ENCODE peak calls at places on chromosomes 12 and 14, in nine cellular contexts. U, M, F, T, S, H, R, C and I are unnamed samples.

GRCh38 chr12:70154960-70155589 is 88.2 kb upstream of the CNOT2 start:
- DNase-seq in H (no peak), T (no peak), R (no peak), F (no peak), C (no peak), S (no peak), U (no peak), M (no peak), I (no peak)

GRCh38 chr12:52634266-52635056 is 16.1 kb upstream of the KRT73 start:
- DNase-seq in R (peak; percentile 30), S (no peak), U (no peak), H (peak; percentile 73), M (no peak), C (no peak), T (no peak), F (no peak), I (no peak)

GRCh38 chr12:95336387-95337067 is 118.9 kb downstream of the VEZT start:
- DNase-seq in T (peak; percentile 85), R (no peak), H (peak; percentile 79), S (peak; percentile 81), U (peak; percentile 78), C (peak; percentile 41), F (peak; percentile 83), M (peak; percentile 91), I (peak; percentile 66)

GRCh38 chr12:127054531-127054930 is 1212.4 kb upstream of the TMEM132C start:
- DNase-seq in U (no peak), R (no peak), H (no peak), C (no peak), M (no peak), S (no peak), T (no peak), F (no peak), I (no peak)

GRCh38 chr12:15186593-15186992 is 34.6 kb downstream of the RERG start:
- DNase-seq in S (no peak), C (no peak), T (no peak), H (no peak), R (no peak), F (no peak), U (no peak), M (no peak), I (no peak)

GRCh38 chr12:63930971-63931370 is 86.5 kb downstream of the SRGAP1 start:
- DNase-seq in U (no peak), H (no peak), F (no peak), R (no peak), S (no peak), T (peak; percentile 72), M (no peak), C (no peak), I (no peak)

GRCh38 chr12:99910342-99910741 is 74.4 kb downstream of the ANKS1B start:
- DNase-seq in H (no peak), U (no peak), F (no peak), S (no peak), M (no peak), C (no peak), T (no peak), R (no peak), I (no peak)

GRCh38 chr12:130667421-130667960 is 48.6 kb downstream of the RIMBP2 start:
- DNase-seq in U (no peak), R (peak; percentile 51), M (no peak), H (no peak), S (no peak), C (no peak), F (no peak), T (no peak), I (no peak)

GRCh38 chr12:130427381-130427887 is 89.7 kb downstream of the PIWIL1 start:
- DNase-seq in R (peak; percentile 49), M (no peak), T (no peak), C (no peak), U (peak; percentile 15), S (no peak), H (no peak), F (no peak), I (no peak)

GRCh38 chr12:106633451-106633823 is 50.6 kb downstream of the RFX4 start:
- DNase-seq in C (no peak), S (no peak), T (no peak), U (no peak), R (no peak), M (no peak), H (no peak), F (no peak), I (no peak)

GRCh38 chr12:106629797-106630669 is 47.2 kb downstream of the RFX4 start:
- DNase-seq in S (no peak), R (no peak), F (no peak), U (no peak), C (no peak), M (peak; percentile 65), H (no peak), T (no peak), I (no peak)

GRCh38 chr12:106631150-106631549 is 48.3 kb downstream of the RFX4 start:
- DNase-seq in M (no peak), U (no peak), S (no peak), H (no peak), R (no peak), C (no peak), F (no peak), T (no peak), I (no peak)

GRCh38 chr12:106632797-106633450 is 50.1 kb downstream of the RFX4 start:
- DNase-seq in H (no peak), F (no peak), R (no peak), T (no peak), U (no peak), M (no peak), C (no peak), S (no peak), I (no peak)

GRCh38 chr12:106631797-106632196 is 49.0 kb downstream of the RFX4 start:
- DNase-seq in R (no peak), C (no peak), U (no peak), F (no peak), T (no peak), M (no peak), H (no peak), S (no peak), I (no peak)
- TF ChIP-seq POLR2A in R (no peak), C (no peak), U (no peak), F (no peak), T (no peak), M (no peak), H (no peak), S (no peak), I (no peak)

GRCh38 chr12:26830358-26830757 is 2.6 kb downstream of the ITPR2 start:
- DNase-seq in F (no peak), M (no peak), H (no peak), S (no peak), C (no peak), T (no peak), R (no peak), U (no peak), I (no peak)

GRCh38 chr12:26831959-26832816 is 806 bp downstream of the ITPR2 start:
- DNase-seq in F (peak; percentile 66), T (peak; percentile 80), C (peak; percentile 22), U (peak; percentile 75), S (peak; percentile 70), M (peak; percentile 87), R (peak; percentile 94), H (peak; percentile 58), I (peak; percentile 66)

GRCh38 chr12:26832817-26833691 is at the start of gene ITPR2:
- DNase-seq in C (peak; percentile 92), T (peak; percentile 78), R (peak; percentile 98), S (peak; percentile 96), U (peak; percentile 96), M (peak; percentile 89), H (peak; percentile 96), F (peak; percentile 95), I (peak; percentile 96)

GRCh38 chr12:26828315-26828714 is 4.7 kb downstream of the ITPR2 start:
- DNase-seq in H (no peak), R (no peak), F (no peak), M (no peak), S (no peak), C (no peak), T (no peak), U (no peak), I (no peak)

DNA sequence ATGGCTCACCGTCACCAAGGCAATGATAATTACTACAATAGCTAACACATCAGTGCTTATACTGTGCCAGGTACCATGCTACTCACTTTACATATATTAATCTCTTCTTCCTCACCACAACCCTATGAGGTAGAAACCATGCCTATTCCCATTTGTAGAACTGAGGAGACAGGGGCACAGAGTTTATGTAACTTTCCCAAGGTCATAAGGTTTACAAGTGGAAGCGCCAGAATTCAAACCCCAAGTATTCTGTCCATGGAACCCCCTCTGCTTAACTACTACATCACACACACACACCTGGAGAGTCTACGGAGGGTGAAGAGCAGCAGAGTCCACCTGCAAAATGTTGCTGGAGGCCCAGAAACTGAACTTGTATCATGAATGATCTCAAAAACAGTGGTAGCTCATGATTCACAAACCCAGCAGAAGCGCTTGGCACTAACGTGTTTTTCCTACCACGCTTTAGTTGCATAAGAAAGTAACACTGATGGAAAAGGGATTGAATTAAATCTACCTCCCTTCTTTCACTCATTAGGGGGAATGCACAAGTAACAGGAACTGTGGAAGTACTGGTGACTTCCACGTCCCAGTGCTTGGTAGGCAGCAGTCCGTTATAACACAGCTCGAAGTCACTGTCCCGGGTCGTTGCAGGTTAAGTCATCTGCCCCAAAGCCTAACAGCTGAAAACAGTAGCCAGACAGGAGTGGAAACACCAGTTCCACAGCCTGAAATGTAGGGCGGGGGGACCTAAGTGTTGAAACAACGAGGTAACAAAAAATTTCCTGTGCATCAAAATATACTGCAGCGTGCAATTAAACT is 2.0 kb downstream of the ITPR2 start:
- DNase-seq in M (peak; percentile 56), T (no peak), R (no peak), F (no peak), H (no peak), C (no peak), U (no peak), S (no peak), I (no peak)
- H3K4me1 ChIP-seq in M (peaks cover 23% of the 10 kb centered on the region), T (peaks cover 5% of the 10 kb centered on the region), R (peaks cover 49% of the 10 kb centered on the region), F (peaks cover 4% of the 10 kb centered on the region), H (peaks cover 15% of the 10 kb centered on the region), C (no peaks in the 10 kb centered on the region), U (peaks cover 4% of the 10 kb centered on the region), S (peaks cover 4% of the 10 kb centered on the region), I (no peaks in the 10 kb centered on the region)

DNA sequence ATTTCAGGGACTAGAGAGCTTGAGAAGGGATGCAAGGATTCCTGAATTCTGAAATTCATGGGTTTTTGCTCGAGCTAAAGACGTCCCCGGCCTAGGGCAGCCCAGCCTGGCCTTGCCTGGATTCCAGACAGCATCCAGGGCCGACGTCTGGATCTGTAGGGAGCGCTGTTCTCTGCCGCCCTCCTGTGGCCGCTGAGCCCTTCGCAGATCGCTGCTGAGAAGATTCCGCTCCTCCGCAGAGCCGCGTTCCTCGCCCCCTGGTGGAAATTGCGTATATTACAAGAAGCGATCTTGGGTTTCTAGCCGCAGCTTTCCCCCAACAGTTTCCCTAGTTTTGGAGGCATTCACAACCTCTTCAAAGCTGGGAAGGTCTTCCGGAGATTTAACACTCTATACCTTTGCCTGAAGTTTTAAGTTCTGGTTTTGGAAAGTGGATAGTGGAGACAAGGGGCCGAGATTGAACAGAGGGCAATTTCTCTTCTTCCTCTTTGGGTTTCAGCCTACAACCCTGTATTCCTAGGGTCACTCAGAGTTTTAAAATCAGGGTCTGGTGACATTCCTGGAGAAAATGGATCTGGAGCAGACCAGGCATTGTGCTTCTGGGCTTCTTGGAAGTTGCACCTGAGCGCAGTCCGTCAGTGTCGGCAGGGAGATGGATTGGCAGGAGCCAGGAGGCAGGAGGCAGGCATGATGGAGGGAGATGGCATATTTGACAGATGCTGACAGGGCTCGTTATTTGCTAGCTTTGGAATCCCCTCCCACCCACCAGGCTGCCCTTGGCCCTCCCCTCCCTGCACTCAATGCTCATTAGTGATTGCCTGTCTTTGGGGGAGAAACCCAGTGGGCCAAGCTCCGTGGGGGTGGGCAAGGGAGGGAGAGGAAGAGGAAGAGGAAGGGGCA is 4.9 kb downstream of the CISTR start:
- DNase-seq in T (peak; percentile 87), F (peak; percentile 94), M (peak; percentile 89), U (peak; percentile 95), H (peak; percentile 95), C (peak; percentile 82), S (peak; percentile 95), R (peak; percentile 97), I (peak; percentile 81)
- H3K27me3 ChIP-seq in T (peaks cover 72% of the 10 kb centered on the region), F (no peaks in the 10 kb centered on the region), M (peaks cover 63% of the 10 kb centered on the region), U (peaks cover 15% of the 10 kb centered on the region), H (no peaks in the 10 kb centered on the region), C (no peaks in the 10 kb centered on the region), S (no peaks in the 10 kb centered on the region), R (peaks cover 40% of the 10 kb centered on the region), I (no peaks in the 10 kb centered on the region)

GRCh38 chr14:74955229-74955999 is at the start of gene PGF:
- DNase-seq in U (peak; percentile 76), F (peak; percentile 53), C (peak; percentile 54), R (peak; percentile 89), H (peak; percentile 74), T (no peak), S (peak; percentile 69), M (peak; percentile 72), I (peak; percentile 53)
- TF ChIP-seq POLR2A in U (no peak), F (peak; percentile 89), C (peak; percentile 31), R (no peak), H (no peak), T (no peak), S (no peak), M (peak; percentile 99), I (peak; percentile 18)